ENCODE peak calls at places on chromosome 3, in nine cellular contexts. One of them, this sample, is unnamed.

GRCh38 chr3:143847787-143848631 is at the start of gene SLC9A9:
- DNase-seq in cardiac muscle cell: peak
- DNase-seq in IMR-90: peak
- DNase-seq in fibroblast of mammary gland: peak
- DNase-seq in HepG2: no peak
- DNase-seq in skeletal muscle cell: peak
- DNase-seq in psoas muscle: peak
- DNase-seq in lower leg skin: peak
- DNase-seq in GM23248: peak
- DNase-seq in this sample: peak

GRCh38 chr3:114624047-114624445 is 330.2 kb downstream of the TIGIT start:
- DNase-seq in HepG2: peak
- DNase-seq in skeletal muscle cell: no peak
- DNase-seq in GM23248: peak
- DNase-seq in psoas muscle: peak
- DNase-seq in cardiac muscle cell: peak
- DNase-seq in fibroblast of mammary gland: peak
- DNase-seq in IMR-90: peak
- DNase-seq in lower leg skin: no peak
- DNase-seq in this sample: peak

GRCh38 chr3:155957412-155957880 is 87.0 kb downstream of the GMPS start:
- DNase-seq in cardiac muscle cell: no peak
- DNase-seq in GM23248: no peak
- DNase-seq in psoas muscle: no peak
- DNase-seq in lower leg skin: no peak
- DNase-seq in fibroblast of mammary gland: no peak
- DNase-seq in IMR-90: no peak
- DNase-seq in HepG2: no peak
- DNase-seq in skeletal muscle cell: no peak
- DNase-seq in this sample: no peak

GRCh38 chr3:38348903-38349302 is 2.3 kb downstream of the XYLB start:
- DNase-seq in GM23248: peak
- DNase-seq in fibroblast of mammary gland: peak
- DNase-seq in IMR-90: peak
- DNase-seq in skeletal muscle cell: no peak
- DNase-seq in psoas muscle: no peak
- DNase-seq in cardiac muscle cell: no peak
- DNase-seq in lower leg skin: peak
- DNase-seq in HepG2: no peak
- DNase-seq in this sample: peak

GRCh38 chr3:115860766-115861165 is 237.5 kb downstream of the GAP43 start:
- DNase-seq in GM23248: no peak
- DNase-seq in IMR-90: no peak
- DNase-seq in HepG2: no peak
- DNase-seq in cardiac muscle cell: no peak
- DNase-seq in psoas muscle: no peak
- DNase-seq in fibroblast of mammary gland: no peak
- DNase-seq in skeletal muscle cell: no peak
- DNase-seq in lower leg skin: no peak
- DNase-seq in this sample: no peak

GRCh38 chr3:51974963-51975856 is at the start of gene ABHD14A:
- DNase-seq in GM23248: peak
- DNase-seq in cardiac muscle cell: peak
- DNase-seq in IMR-90: peak
- DNase-seq in fibroblast of mammary gland: peak
- DNase-seq in HepG2: peak
- DNase-seq in skeletal muscle cell: no peak
- DNase-seq in lower leg skin: peak
- DNase-seq in psoas muscle: peak
- DNase-seq in this sample: peak

GRCh38 chr3:128491900-128492352 is 1.1 kb downstream of the GATA2 start:
- DNase-seq in fibroblast of mammary gland: no peak
- DNase-seq in HepG2: no peak
- DNase-seq in lower leg skin: peak
- DNase-seq in psoas muscle: no peak
- DNase-seq in IMR-90: no peak
- DNase-seq in skeletal muscle cell: no peak
- DNase-seq in cardiac muscle cell: no peak
- DNase-seq in GM23248: no peak
- DNase-seq in this sample: peak

GRCh38 chr3:114213669-114214541 is 23.5 kb downstream of the ZNF80 start:
- DNase-seq in HepG2: no peak
- DNase-seq in IMR-90: peak
- DNase-seq in psoas muscle: peak
- DNase-seq in lower leg skin: no peak
- DNase-seq in fibroblast of mammary gland: peak
- DNase-seq in GM23248: peak
- DNase-seq in skeletal muscle cell: peak
- DNase-seq in cardiac muscle cell: peak
- DNase-seq in this sample: peak

GRCh38 chr3:110664148-110664547 is 407.5 kb upstream of the NECTIN3 start:
- DNase-seq in lower leg skin: no peak
- DNase-seq in skeletal muscle cell: no peak
- DNase-seq in fibroblast of mammary gland: no peak
- DNase-seq in cardiac muscle cell: no peak
- DNase-seq in GM23248: peak
- DNase-seq in IMR-90: no peak
- DNase-seq in psoas muscle: no peak
- DNase-seq in HepG2: no peak
- DNase-seq in this sample: peak

GRCh38 chr3:197883541-197883940 is 66.4 kb upstream of the RPL35A start:
- DNase-seq in skeletal muscle cell: no peak
- DNase-seq in lower leg skin: no peak
- DNase-seq in HepG2: no peak
- DNase-seq in IMR-90: no peak
- DNase-seq in GM23248: no peak
- DNase-seq in cardiac muscle cell: no peak
- DNase-seq in fibroblast of mammary gland: no peak
- DNase-seq in psoas muscle: no peak
- DNase-seq in this sample: no peak

GRCh38 chr3:197888511-197888910 is 61.5 kb upstream of the RPL35A start:
- DNase-seq in fibroblast of mammary gland: no peak
- DNase-seq in HepG2: no peak
- DNase-seq in lower leg skin: no peak
- DNase-seq in IMR-90: no peak
- DNase-seq in skeletal muscle cell: no peak
- DNase-seq in cardiac muscle cell: no peak
- DNase-seq in GM23248: no peak
- DNase-seq in psoas muscle: no peak
- DNase-seq in this sample: no peak

GRCh38 chr3:197892162-197892561 is 57.8 kb upstream of the RPL35A start:
- DNase-seq in lower leg skin: no peak
- DNase-seq in IMR-90: no peak
- DNase-seq in cardiac muscle cell: no peak
- DNase-seq in psoas muscle: no peak
- DNase-seq in HepG2: no peak
- DNase-seq in fibroblast of mammary gland: no peak
- DNase-seq in skeletal muscle cell: no peak
- DNase-seq in GM23248: no peak
- DNase-seq in this sample: no peak

GRCh38 chr3:197890693-197891092 is 59.3 kb upstream of the RPL35A start:
- DNase-seq in lower leg skin: no peak
- DNase-seq in GM23248: no peak
- DNase-seq in IMR-90: no peak
- DNase-seq in HepG2: no peak
- DNase-seq in skeletal muscle cell: no peak
- DNase-seq in fibroblast of mammary gland: no peak
- DNase-seq in cardiac muscle cell: no peak
- DNase-seq in psoas muscle: no peak
- DNase-seq in this sample: no peak

DNA sequence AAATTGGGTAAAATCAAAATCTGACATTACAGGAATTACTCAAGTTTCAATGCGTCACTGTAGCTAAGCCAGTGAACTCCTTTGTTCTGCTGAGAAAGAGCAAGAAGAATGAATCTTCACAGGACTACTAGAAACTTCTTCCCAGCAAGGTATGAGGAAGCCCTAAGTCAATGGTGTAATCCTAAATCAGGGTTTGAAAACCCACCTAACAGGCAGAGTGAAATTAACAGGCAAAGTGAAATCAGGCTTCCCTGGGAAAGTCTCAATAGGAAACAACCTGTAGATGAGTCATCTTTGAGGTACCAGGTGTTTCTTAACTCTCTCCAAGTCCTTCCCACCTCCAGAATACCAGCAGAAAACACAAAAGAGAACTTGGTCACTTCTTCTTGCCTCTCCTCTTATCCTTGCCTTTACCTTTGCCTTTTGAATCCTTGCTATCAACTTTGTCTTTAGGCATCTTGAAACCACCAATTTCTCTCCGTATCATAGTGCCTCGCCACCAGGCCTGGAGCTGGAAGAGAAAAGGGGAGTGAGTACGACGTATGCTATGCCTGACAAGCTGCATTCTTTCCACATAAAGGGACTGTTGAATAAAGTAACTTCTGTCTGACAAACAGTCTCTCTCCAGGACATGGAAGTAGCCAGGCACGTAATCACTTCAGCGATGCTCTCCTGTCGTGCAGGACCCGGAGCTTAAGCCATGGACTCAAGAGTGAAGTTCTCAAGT is 60.6 kb upstream of the RPL35A start:
- DNase-seq in fibroblast of mammary gland: no peak
- DNase-seq in GM23248: no peak
- DNase-seq in psoas muscle: no peak
- DNase-seq in IMR-90: no peak
- DNase-seq in HepG2: no peak
- DNase-seq in cardiac muscle cell: no peak
- DNase-seq in skeletal muscle cell: no peak
- DNase-seq in lower leg skin: no peak
- DNase-seq in this sample: no peak
- H3K4me3 ChIP-seq in fibroblast of mammary gland: no peak
- H3K4me3 ChIP-seq in GM23248: no peak
- H3K4me3 ChIP-seq in psoas muscle: no peak
- H3K4me3 ChIP-seq in IMR-90: no peak
- H3K4me3 ChIP-seq in HepG2: no peak
- H3K4me3 ChIP-seq in cardiac muscle cell: no peak
- H3K4me3 ChIP-seq in skeletal muscle cell: no peak
- H3K4me3 ChIP-seq in lower leg skin: no peak
- H3K4me3 ChIP-seq in this sample: no peak

GRCh38 chr3:105197863-105198262 is 168.8 kb upstream of the ALCAM start:
- DNase-seq in IMR-90: no peak
- DNase-seq in skeletal muscle cell: no peak
- DNase-seq in lower leg skin: no peak
- DNase-seq in fibroblast of mammary gland: no peak
- DNase-seq in HepG2: no peak
- DNase-seq in cardiac muscle cell: no peak
- DNase-seq in GM23248: no peak
- DNase-seq in psoas muscle: no peak
- DNase-seq in this sample: no peak
- H3K4me3 ChIP-seq in IMR-90: no peak
- H3K4me3 ChIP-seq in skeletal muscle cell: no peak
- H3K4me3 ChIP-seq in lower leg skin: no peak
- H3K4me3 ChIP-seq in fibroblast of mammary gland: no peak
- H3K4me3 ChIP-seq in HepG2: no peak
- H3K4me3 ChIP-seq in cardiac muscle cell: no peak
- H3K4me3 ChIP-seq in GM23248: no peak
- H3K4me3 ChIP-seq in psoas muscle: no peak
- H3K4me3 ChIP-seq in this sample: no peak

GRCh38 chr3:13894812-13895154 is 14.9 kb upstream of the WNT7A start:
- DNase-seq in skeletal muscle cell: no peak
- DNase-seq in psoas muscle: no peak
- DNase-seq in fibroblast of mammary gland: no peak
- DNase-seq in IMR-90: no peak
- DNase-seq in GM23248: no peak
- DNase-seq in cardiac muscle cell: no peak
- DNase-seq in lower leg skin: peak
- DNase-seq in HepG2: no peak
- DNase-seq in this sample: no peak
- H3K4me3 ChIP-seq in skeletal muscle cell: peak
- H3K4me3 ChIP-seq in psoas muscle: peak
- H3K4me3 ChIP-seq in fibroblast of mammary gland: no peak
- H3K4me3 ChIP-seq in IMR-90: no peak
- H3K4me3 ChIP-seq in GM23248: peak
- H3K4me3 ChIP-seq in cardiac muscle cell: peak
- H3K4me3 ChIP-seq in lower leg skin: no peak
- H3K4me3 ChIP-seq in HepG2: no peak
- H3K4me3 ChIP-seq in this sample: peak

GRCh38 chr3:50266808-50267207 is 2.1 kb upstream of the SEMA3B start:
- DNase-seq in IMR-90: no peak
- DNase-seq in skeletal muscle cell: no peak
- DNase-seq in lower leg skin: no peak
- DNase-seq in cardiac muscle cell: no peak
- DNase-seq in psoas muscle: no peak
- DNase-seq in GM23248: no peak
- DNase-seq in HepG2: no peak
- DNase-seq in fibroblast of mammary gland: no peak
- DNase-seq in this sample: no peak

GRCh38 chr3:50268703-50269451 is at the start of gene SEMA3B:
- DNase-seq in psoas muscle: peak
- DNase-seq in fibroblast of mammary gland: no peak
- DNase-seq in IMR-90: no peak
- DNase-seq in skeletal muscle cell: no peak
- DNase-seq in HepG2: peak
- DNase-seq in lower leg skin: no peak
- DNase-seq in cardiac muscle cell: no peak
- DNase-seq in GM23248: peak
- DNase-seq in this sample: peak

GRCh38 chr3:50265988-50266387 is 3.0 kb upstream of the SEMA3B start:
- DNase-seq in IMR-90: no peak
- DNase-seq in cardiac muscle cell: no peak
- DNase-seq in psoas muscle: no peak
- DNase-seq in HepG2: no peak
- DNase-seq in fibroblast of mammary gland: no peak
- DNase-seq in lower leg skin: no peak
- DNase-seq in GM23248: no peak
- DNase-seq in skeletal muscle cell: no peak
- DNase-seq in this sample: no peak

GRCh38 chr3:50268276-50268675 is 671 bp upstream of the SEMA3B start:
- DNase-seq in psoas muscle: no peak
- DNase-seq in skeletal muscle cell: no peak
- DNase-seq in fibroblast of mammary gland: peak
- DNase-seq in IMR-90: no peak
- DNase-seq in HepG2: no peak
- DNase-seq in lower leg skin: no peak
- DNase-seq in cardiac muscle cell: no peak
- DNase-seq in GM23248: no peak
- DNase-seq in this sample: no peak

DNA sequence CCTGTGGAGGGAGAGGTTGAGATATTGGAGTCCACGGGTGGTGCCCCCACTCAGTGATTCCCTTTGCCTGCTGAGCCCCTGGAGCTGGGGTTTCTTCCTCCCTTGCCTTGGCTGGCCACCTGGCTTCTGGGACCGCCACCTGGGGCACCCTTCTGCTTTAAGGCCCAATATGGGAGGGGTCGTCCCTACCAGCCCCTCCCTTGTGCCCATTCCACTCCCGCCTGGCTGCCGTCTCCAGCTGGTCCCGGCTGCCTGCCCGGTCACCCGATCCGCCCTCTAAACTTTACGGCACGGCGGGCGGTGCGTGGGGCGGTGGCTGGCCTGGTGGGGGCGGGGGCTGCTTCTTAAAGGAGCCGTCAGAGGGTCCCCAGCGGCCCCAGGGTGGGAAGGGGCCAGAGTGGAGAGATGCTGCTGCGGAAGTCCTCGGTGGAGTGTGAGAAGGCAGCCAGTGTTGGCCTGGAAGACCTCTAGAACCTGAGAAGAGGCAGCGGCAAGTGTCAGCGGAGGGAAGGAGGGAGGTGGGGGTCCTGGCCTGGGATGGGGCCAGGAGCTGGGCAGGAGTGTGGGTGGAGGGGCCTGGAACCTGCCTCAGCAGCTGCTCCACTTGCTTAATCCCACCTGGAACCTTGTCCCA is 1.6 kb upstream of the SEMA3B start:
- DNase-seq in psoas muscle: peak
- DNase-seq in GM23248: peak
- DNase-seq in IMR-90: no peak
- DNase-seq in lower leg skin: no peak
- DNase-seq in HepG2: no peak
- DNase-seq in cardiac muscle cell: peak
- DNase-seq in skeletal muscle cell: no peak
- DNase-seq in fibroblast of mammary gland: no peak
- DNase-seq in this sample: peak
- H3K4me3 ChIP-seq in psoas muscle: peak
- H3K4me3 ChIP-seq in GM23248: peak
- H3K4me3 ChIP-seq in IMR-90: peak
- H3K4me3 ChIP-seq in lower leg skin: peak
- H3K4me3 ChIP-seq in HepG2: peak
- H3K4me3 ChIP-seq in cardiac muscle cell: peak
- H3K4me3 ChIP-seq in skeletal muscle cell: peak
- H3K4me3 ChIP-seq in fibroblast of mammary gland: peak
- H3K4me3 ChIP-seq in this sample: peak